ENCODE peak calls at places on chromosomes 1 and 21, in six cellular contexts. C is activated CD4-positive, alpha-beta T cell treated with anti-CD3 and anti-CD28 coated beads, Interleukin-2, amount 10 ng/mL, durations not matched to agents 7 days and 5 days; U is fibroblast of mammary gland; H is hypothalamus; Y is fibroblast of lung; A is type B pancreatic cell. F is an unnamed sample.
A peak's percentile ranks its signal among the peaks of the same experiment; 100 is the strongest.

GRCh38 chr1:245356891-245357585 is 202.3 kb downstream of the KIF26B start:
- DNase-seq in C (no peak), U (no peak), H (no peak), Y (no peak), A (no peak), F (no peak)

GRCh38 chr1:16173447-16174260 is 17.8 kb upstream of the EPHA2 start:
- DNase-seq in C (no peak), U (no peak), H (no peak), Y (peak; percentile 63), A (no peak), F (no peak)

GRCh38 chr1:28161770-28162550 is 14.5 kb downstream of the PTAFR start:
- DNase-seq in C (no peak), U (no peak), H (no peak), Y (no peak), A (no peak), F (no peak)

GRCh38 chr1:179813626-179814351 is 63.8 kb downstream of the TOR1AIP2 start:
- DNase-seq in C (no peak), U (no peak), H (no peak), Y (no peak), A (no peak), F (no peak)

GRCh38 chr1:82979593-82980230 is 1019.2 kb downstream of the TTLL7 start:
- DNase-seq in C (no peak), U (no peak), H (no peak), Y (no peak), A (no peak), F (no peak)

GRCh38 chr21:45304161-45304830 is 16.6 kb upstream of the POFUT2 start:
- DNase-seq in C (no peak), U (no peak), H (no peak), Y (no peak), A (no peak), F (no peak)

GRCh38 chr1:178055093-178055492 is 38.8 kb upstream of the RASAL2 start:
- DNase-seq in C (no peak), U (peak; percentile 48), H (peak; percentile 12), Y (peak; percentile 6), A (no peak), F (no peak)

GRCh38 chr1:116889417-116889816 is 20.3 kb upstream of the PTGFRN start:
- DNase-seq in C (no peak), U (no peak), H (no peak), Y (no peak), A (no peak), F (no peak)

GRCh38 chr21:37863842-37864241 is 52.4 kb downstream of the KCNJ6 start:
- DNase-seq in C (no peak), U (peak; percentile 63), H (no peak), Y (peak; percentile 87), A (no peak), F (no peak)

GRCh38 chr21:36321325-36322082 is 1.5 kb downstream of the MORC3 start:
- DNase-seq in C (peak; percentile 14), U (peak; percentile 26), H (no peak), Y (peak; percentile 41), A (no peak), F (peak; percentile 62)

GRCh38 chr1:153779781-153780541 is 4.8 kb downstream of the SLC27A3 start:
- DNase-seq in C (no peak), U (no peak), H (no peak), Y (no peak), A (no peak), F (no peak)

GRCh38 chr1:55061706-55062321 is 22.5 kb downstream of the PCSK9 start:
- DNase-seq in C (no peak), U (no peak), H (no peak), Y (no peak), A (no peak), F (no peak)

GRCh38 chr1:156577512-156577911 is 2.0 kb upstream of the TTC24 start:
- DNase-seq in C (no peak), U (no peak), H (no peak), Y (no peak), A (no peak), F (no peak)

GRCh38 chr21:42513985-42514882 is 582 bp downstream of the SLC37A1 start:
- DNase-seq in C (peak; percentile 63), U (no peak), H (no peak), Y (no peak), A (no peak), F (peak; percentile 53)

GRCh38 chr1:52571783-52572182 is 18.9 kb upstream of the TUT4 start:
- DNase-seq in C (peak; percentile 9), U (peak; percentile 66), H (no peak), Y (peak; percentile 66), A (no peak), F (no peak)

GRCh38 chr21:45724345-45724961 is 80.9 kb downstream of the PCBP3 start:
- DNase-seq in C (no peak), U (no peak), H (no peak), Y (no peak), A (no peak), F (no peak)

GRCh38 chr1:89686520-89686919 is 53.6 kb downstream of the LRRC8C start:
- DNase-seq in C (no peak), U (no peak), H (no peak), Y (no peak), A (no peak), F (no peak)

GRCh38 chr21:39136711-39137110 is 46.5 kb downstream of the PSMG1 start:
- DNase-seq in C (no peak), U (peak; percentile 34), H (no peak), Y (no peak), A (no peak), F (no peak)

GRCh38 chr1:32895325-32896215 is 5.6 kb downstream of the TMEM54 start:
- DNase-seq in C (no peak), U (no peak), H (no peak), Y (no peak), A (no peak), F (no peak)

GRCh38 chr1:176717052-176717754 is 254.2 kb downstream of the PAPPA2 start:
- DNase-seq in C (no peak), U (no peak), H (no peak), Y (no peak), A (no peak), F (no peak)

GRCh38 chr1:114088392-114089299 is 65.0 kb downstream of the SYT6 start:
- DNase-seq in C (no peak), U (no peak), H (no peak), Y (no peak), A (no peak), F (no peak)

GRCh38 chr21:36169465-36170128 is 13.0 kb downstream of the DOP1B start:
- DNase-seq in C (no peak), U (no peak), H (no peak), Y (no peak), A (no peak), F (no peak)

GRCh38 chr1:222975472-222976122 is 160.8 kb downstream of the DISP1 start:
- DNase-seq in C (no peak), U (peak; percentile 85), H (no peak), Y (peak; percentile 60), A (no peak), F (no peak)

GRCh38 chr1:4485878-4486277 is 168.5 kb upstream of the AJAP1 start:
- DNase-seq in C (no peak), U (no peak), H (no peak), Y (no peak), A (no peak), F (no peak)

GRCh38 chr1:21911205-21912001 is 25.7 kb downstream of the HSPG2 start:
- DNase-seq in C (no peak), U (peak; percentile 71), H (no peak), Y (peak; percentile 59), A (no peak), F (no peak)

GRCh38 chr1:6273380-6273891 is 12.5 kb upstream of the GPR153 start:
- DNase-seq in C (no peak), U (peak; percentile 66), H (peak; percentile 39), Y (peak; percentile 66), A (no peak), F (no peak)

GRCh38 chr1:246527402-246528088 is 20.5 kb upstream of the SMYD3 start:
- DNase-seq in C (no peak), U (no peak), H (no peak), Y (no peak), A (no peak), F (no peak)

GRCh38 chr1:110190282-110190929 is 19.7 kb upstream of the KCNC4 start:
- DNase-seq in C (no peak), U (no peak), H (no peak), Y (no peak), A (no peak), F (no peak)

GRCh38 chr1:206029484-206029883 is 5.8 kb upstream of the CTSE start:
- DNase-seq in C (no peak), U (peak; percentile 71), H (no peak), Y (peak; percentile 25), A (peak; percentile 52), F (no peak)

GRCh38 chr1:196960854-196961253 is 16.5 kb upstream of the CFHR5 start:
- DNase-seq in C (no peak), U (no peak), H (no peak), Y (no peak), A (no peak), F (no peak)

GRCh38 chr1:185058103-185058502 is 12.7 kb downstream of the RNF2 start:
- DNase-seq in C (no peak), U (no peak), H (no peak), Y (no peak), A (no peak), F (no peak)

GRCh38 chr1:58539553-58539952 is 7.0 kb downstream of the OMA1 start:
- DNase-seq in C (no peak), U (peak; percentile 39), H (no peak), Y (peak; percentile 52), A (no peak), F (no peak)

GRCh38 chr1:117067528-117068370 is 7.6 kb downstream of the TTF2 start:
- DNase-seq in C (peak; percentile 49), U (peak; percentile 70), H (peak; percentile 7), Y (peak; percentile 73), A (no peak), F (peak; percentile 30)

GRCh38 chr1:246795906-246796694 is 71.9 kb downstream of the SCCPDH start:
- DNase-seq in C (no peak), U (no peak), H (no peak), Y (no peak), A (no peak), F (no peak)

GRCh38 chr1:36918604-36919003 is 115.7 kb downstream of the GRIK3 start:
- DNase-seq in C (no peak), U (no peak), H (no peak), Y (no peak), A (peak; percentile 29), F (no peak)

GRCh38 chr1:202966006-202966904 is 802 bp downstream of the CYB5R1 start:
- DNase-seq in C (no peak), U (no peak), H (no peak), Y (no peak), A (no peak), F (no peak)

GRCh38 chr1:201696217-201696761 is 132.7 kb upstream of the IPO9 start:
- DNase-seq in C (no peak), U (peak; percentile 98), H (peak; percentile 72), Y (peak; percentile 90), A (no peak), F (no peak)

GRCh38 chr1:31372961-31373896 is at the start of gene FABP3:
- DNase-seq in C (no peak), U (peak; percentile 64), H (no peak), Y (peak; percentile 78), A (peak; percentile 83), F (no peak)

GRCh38 chr1:43774359-43774758 is 67.0 kb downstream of the ST3GAL3 start:
- DNase-seq in C (no peak), U (peak; percentile 85), H (no peak), Y (peak; percentile 76), A (no peak), F (no peak)

F was measured in stimulated activated effector memory CD8-positive, alpha-beta T cell treated with anti-CD3 and anti-CD28 coated beads, Interleukin-12 subunit alpha, Interleukin-12 subunit beta, amount 100 ng/mL, for 72 hours.